ENCODE peak calls at places on chromosomes 3 and 15, in eight cellular contexts. O is effector memory CD4-positive, alpha-beta T cell; M is A549; X is mucosa of descending colon; N is fibroblast of lung; Z is sigmoid colon; S is osteoblast; G is OCI-LY7. Y is an unnamed sample.

GRCh38 chr3:190229632-190230424 is 92.4 kb downstream of the CLDN1 start:
- DNase-seq in O (no peak), S (no peak), M (peak; percentile 3), G (no peak), X (no peak), N (peak; percentile 77), Z (no peak), Y (peak; percentile 43)

GRCh38 chr3:186150234-186150830 is 41.4 kb upstream of the ETV5 start:
- DNase-seq in O (no peak), Z (no peak), S (no peak), N (no peak), M (no peak), G (peak; percentile 25), X (no peak), Y (no peak)

GRCh38 chr15:75695206-75695605 is 17.4 kb downstream of the CSPG4 start:
- DNase-seq in Z (no peak), G (peak; percentile 58), N (no peak), M (no peak), O (no peak), X (no peak), S (no peak), Y (no peak)

GRCh38 chr3:177705976-177706866 is 508.9 kb upstream of the TBL1XR1 start:
- DNase-seq in Z (no peak), N (peak; percentile 49), O (no peak), G (no peak), M (no peak), X (no peak), S (no peak), Y (no peak)

GRCh38 chr3:90184861-90185260 is 1077.4 kb downstream of the EPHA3 start:
- DNase-seq in X (no peak), S (peak; percentile 76), Z (no peak), N (peak; percentile 61), O (no peak), G (no peak), M (no peak), Y (no peak)

GRCh38 chr3:183980408-183980807 is 37.3 kb downstream of the ABCC5 start:
- DNase-seq in Z (no peak), M (no peak), G (no peak), O (no peak), X (no peak), S (no peak), N (no peak), Y (peak; percentile 87)

GRCh38 chr15:96554541-96554940 is 224.0 kb downstream of the NR2F2 start:
- DNase-seq in S (no peak), O (no peak), X (no peak), Z (no peak), G (no peak), N (no peak), M (no peak), Y (no peak)

GRCh38 chr3:156516951-156517350 is 38.0 kb downstream of the SSR3 start:
- DNase-seq in S (no peak), N (peak; percentile 34), M (no peak), X (no peak), O (no peak), G (no peak), Z (no peak), Y (peak; percentile 32)

GRCh38 chr15:31405200-31405929 is 78.7 kb downstream of the KLF13 start:
- DNase-seq in X (no peak), S (no peak), G (peak; percentile 34), N (peak; percentile 49), Z (no peak), M (no peak), O (no peak), Y (peak; percentile 37)

GRCh38 chr15:101675796-101676582 is 23.8 kb upstream of the TM2D3 start:
- DNase-seq in X (peak; percentile 44), S (peak; percentile 83), Z (no peak), G (no peak), O (no peak), M (peak; percentile 34), N (peak; percentile 77), Y (peak; percentile 76)

GRCh38 chr15:40238927-40239591 is at the start of gene PAK6:
- DNase-seq in G (peak; percentile 15), O (no peak), S (peak; percentile 97), N (peak; percentile 64), M (peak; percentile 73), Z (peak; percentile 66), X (peak; percentile 65), Y (peak; percentile 16)

GRCh38 chr3:195188530-195188917 is 82.4 kb downstream of the XXYLT1 start:
- DNase-seq in M (no peak), S (no peak), G (no peak), N (no peak), Z (peak; percentile 30), O (no peak), X (no peak), Y (no peak)

GRCh38 chr15:90071220-90071807 is 31.0 kb downstream of the IDH2 start:
- DNase-seq in Z (peak; percentile 90), M (peak; percentile 89), X (no peak), S (peak; percentile 95), G (peak; percentile 88), N (peak; percentile 76), O (peak; percentile 54), Y (peak; percentile 88)

DNA sequence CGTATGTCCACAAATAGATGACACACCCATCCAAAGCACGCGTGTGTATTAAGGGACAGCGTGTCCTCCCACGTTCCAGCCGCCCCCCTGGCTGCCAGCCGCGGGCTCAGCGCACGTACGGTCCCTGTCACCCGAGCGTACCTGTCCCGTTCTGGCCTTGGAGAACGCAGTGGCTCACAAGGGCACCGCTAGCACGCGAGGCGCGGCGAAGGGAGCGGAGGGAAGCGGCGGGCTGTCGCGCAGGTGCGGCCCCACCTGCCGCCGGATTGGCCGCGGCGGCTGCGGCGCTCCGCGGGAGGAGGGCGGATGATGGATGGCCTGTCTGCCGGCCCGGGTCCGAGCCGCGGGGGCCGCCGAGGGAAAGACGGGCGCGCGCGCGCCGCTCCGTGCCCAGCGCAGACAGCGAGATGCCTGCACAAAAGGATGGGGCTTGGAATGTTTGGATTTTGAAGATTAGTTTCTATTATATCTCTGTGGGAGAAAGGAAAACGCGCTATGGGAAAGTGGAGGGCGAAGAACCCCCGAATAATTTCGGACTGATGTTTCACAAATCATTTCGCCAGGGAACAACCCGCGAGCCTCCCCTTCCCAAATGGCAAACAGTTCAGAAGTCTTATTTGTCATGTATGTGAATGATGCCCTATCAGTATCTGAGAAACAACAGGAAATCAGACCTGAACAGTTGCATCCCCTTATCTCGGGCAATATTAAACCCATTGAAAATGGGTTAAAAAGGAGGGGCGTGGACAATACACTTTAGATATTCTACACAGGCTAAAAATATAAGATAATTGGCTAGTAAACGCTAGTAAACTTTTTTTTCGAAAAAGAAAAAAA is 1003.6 kb upstream of the NR2F2 start:
- DNase-seq in M (no peak), O (no peak), X (no peak), G (no peak), Z (peak; percentile 69), S (peak; percentile 66), N (no peak), Y (peak; percentile 10)
- H3K4me3 ChIP-seq in M (peak overlapping the region; percentile 24), O (no peak overlapping the region), X (no peak overlapping the region), G (no peak overlapping the region), Z (peak overlapping the region; percentile 45), S (peak overlapping the region; percentile 52), N (peak overlapping the region; percentile 48), Y (peak overlapping the region; percentile 51)

GRCh38 chr3:119675188-119675874 is 1.9 kb downstream of the COX17 start:
- DNase-seq in M (no peak), N (no peak), S (no peak), X (no peak), Z (no peak), O (no peak), G (no peak), Y (no peak)
- H3K4me3 ChIP-seq in M (no peak overlapping the region), N (no peak overlapping the region), S (no peak overlapping the region), X (no peak overlapping the region), Z (no peak overlapping the region), O (no peak overlapping the region), G (peak overlapping the region; percentile 87), Y (no peak overlapping the region)

GRCh38 chr3:40717471-40717870 is 192.7 kb downstream of the ZNF621 start:
- DNase-seq in Z (no peak), S (no peak), G (no peak), X (no peak), M (no peak), O (no peak), N (no peak), Y (no peak)
- H3K4me3 ChIP-seq in Z (no peak overlapping the region), S (no peak overlapping the region), G (no peak overlapping the region), X (no peak overlapping the region), M (no peak overlapping the region), O (no peak overlapping the region), N (no peak overlapping the region), Y (no peak overlapping the region)

DNA sequence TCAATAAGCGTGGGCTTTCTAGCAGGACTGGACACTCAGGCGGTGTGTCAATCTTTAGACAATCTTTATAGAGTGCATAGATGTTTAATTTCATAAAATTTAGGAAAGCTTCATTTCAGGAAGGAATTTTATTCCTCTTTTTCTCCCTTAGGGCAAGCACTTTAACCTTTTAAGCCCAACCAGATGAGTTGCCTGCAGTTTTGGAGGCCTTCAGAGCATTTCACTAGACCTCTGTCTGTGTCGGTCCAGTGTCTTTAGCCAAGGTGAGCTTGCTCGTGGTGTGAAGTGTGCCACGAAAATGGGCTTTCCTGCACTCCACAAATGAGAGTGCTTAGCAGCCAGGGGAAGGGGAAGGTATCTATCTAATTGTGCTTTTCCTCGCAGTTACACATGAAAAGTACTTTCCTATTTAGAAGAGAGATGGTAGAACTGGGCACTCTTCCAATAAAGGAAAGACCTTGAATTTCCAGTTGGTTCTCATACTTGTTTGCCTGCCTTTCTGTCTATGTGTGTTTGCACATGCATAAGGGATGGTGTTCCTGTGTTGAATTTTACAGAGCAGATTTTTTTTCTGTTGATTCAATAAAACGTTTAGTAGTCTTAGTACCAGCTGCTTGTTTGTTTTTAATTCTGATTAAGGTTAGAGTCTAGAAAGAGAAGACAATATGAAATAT is 53.6 kb downstream of the FEZF2 start:
- DNase-seq in S (no peak), O (no peak), X (no peak), G (no peak), N (no peak), Z (no peak), M (no peak), Y (no peak)
- H3K4me3 ChIP-seq in S (peak overlapping the region; percentile 73), O (no peak overlapping the region), X (no peak overlapping the region), G (no peak overlapping the region), N (peak overlapping the region; percentile 93), Z (peak overlapping the region; percentile 61), M (peak overlapping the region; percentile 68), Y (no peak overlapping the region)

DNA sequence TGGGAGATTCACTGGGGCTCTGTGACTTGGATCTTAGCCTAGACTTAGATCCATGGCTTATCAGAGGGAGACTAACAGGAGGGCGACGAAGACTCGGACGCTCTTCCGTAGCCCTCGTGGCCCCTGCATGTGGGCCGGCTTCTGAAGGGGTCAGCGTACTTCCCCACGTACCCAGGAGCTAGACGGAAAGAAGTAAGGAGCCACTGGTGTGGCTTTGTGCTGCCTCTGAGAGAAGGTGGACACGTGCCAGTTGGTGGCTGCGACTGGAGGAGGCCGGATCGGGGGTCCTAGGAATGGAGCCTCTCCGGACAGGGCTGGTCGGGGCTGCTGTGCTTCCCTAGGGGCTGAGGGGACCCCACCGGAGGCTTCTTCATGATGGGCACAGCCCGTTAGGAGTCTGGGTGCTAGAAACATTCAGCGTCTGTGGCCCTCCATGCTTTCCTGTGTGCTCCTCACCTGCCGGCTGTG is 1.0 kb downstream of the NRROS start:
- DNase-seq in Z (no peak), O (no peak), X (peak; percentile 62), S (no peak), G (no peak), M (no peak), N (no peak), Y (no peak)
- H3K4me3 ChIP-seq in Z (peak overlapping the region; percentile 63), O (peak overlapping the region; percentile 75), X (no peak overlapping the region), S (no peak overlapping the region), G (no peak overlapping the region), M (no peak overlapping the region), N (no peak overlapping the region), Y (no peak overlapping the region)